ENCODE peak calls at places on chromosomes 4 and X, in seven cellular contexts. U is fibroblast of lung; I is pancreas; C is left lung; L is stomach; O is naive thymus-derived CD4-positive, alpha-beta T cell; H is SK-N-SH. A is an unnamed sample.

GRCh38 chr4:184376136-184376838 is 98.1 kb downstream of the IRF2 start:
- DNase-seq in U (no peak), I (no peak), C (no peak), L (no peak), O (no peak), H (no peak), A (no peak)

GRCh38 chrX:106247162-106247561 is 79.1 kb downstream of the PWWP3B start:
- DNase-seq in U (peak; percentile 71), I (no peak), C (no peak), L (no peak), O (no peak), H (no peak), A (no peak)

GRCh38 chrX:12802741-12803140 is 11.5 kb downstream of the PRPS2 start:
- DNase-seq in U (no peak), I (no peak), C (no peak), L (no peak), O (no peak), H (no peak), A (no peak)

GRCh38 chr4:159504634-159505033 is 401.8 kb downstream of the RAPGEF2 start:
- DNase-seq in U (peak; percentile 53), I (no peak), C (peak; percentile 37), L (no peak), O (no peak), H (no peak), A (no peak)

GRCh38 chrX:125605145-125605544 is 285.5 kb downstream of the TEX13C start:
- DNase-seq in U (no peak), I (no peak), C (no peak), L (no peak), O (no peak), H (no peak), A (no peak)

GRCh38 chr4:101563126-101563525 is 215.8 kb upstream of the PPP3CA start:
- DNase-seq in U (no peak), I (no peak), C (no peak), L (no peak), O (no peak), H (no peak), A (no peak)

GRCh38 chr4:44916406-44916805 is 190.1 kb upstream of the GNPDA2 start:
- DNase-seq in U (no peak), I (no peak), C (no peak), L (no peak), O (no peak), H (no peak), A (no peak)

GRCh38 chr4:7361256-7361655 is 73.5 kb downstream of the PSAPL1 start:
- DNase-seq in U (no peak), I (peak; percentile 35), C (no peak), L (no peak), O (no peak), H (no peak), A (no peak)

GRCh38 chr4:2800691-2801596 is 8.1 kb downstream of the SH3BP2 start:
- DNase-seq in U (peak; percentile 73), I (peak; percentile 79), C (peak; percentile 90), L (peak; percentile 62), O (no peak), H (peak; percentile 76), A (peak; percentile 86)

GRCh38 chr4:6056976-6057766 is 38.9 kb upstream of the C4orf50 start:
- DNase-seq in U (no peak), I (no peak), C (no peak), L (no peak), O (no peak), H (no peak), A (no peak)

GRCh38 chrX:91434351-91435168 is at the start of gene PABPC5:
- DNase-seq in U (peak; percentile 86), I (peak; percentile 64), C (peak; percentile 71), L (peak; percentile 34), O (no peak), H (peak; percentile 70), A (no peak)

GRCh38 chr4:94871644-94872305 is 114.0 kb downstream of the BMPR1B start:
- DNase-seq in U (peak; percentile 17), I (no peak), C (no peak), L (no peak), O (no peak), H (peak; percentile 72), A (no peak)

GRCh38 chr4:161403781-161404180 is 760.0 kb downstream of the FSTL5 start:
- DNase-seq in U (peak; percentile 49), I (no peak), C (no peak), L (no peak), O (no peak), H (no peak), A (no peak)

GRCh38 chrX:155819966-155820491 is 61.1 kb upstream of the VAMP7 start:
- DNase-seq in U (peak; percentile 79), I (peak; percentile 47), C (peak; percentile 58), L (peak; percentile 63), O (peak; percentile 43), H (peak; percentile 49), A (peak; percentile 84)

GRCh38 chrX:71619193-71619592 is 882 bp upstream of the CXCR3 start:
- DNase-seq in U (peak; percentile 42), I (no peak), C (no peak), L (no peak), O (no peak), H (no peak), A (no peak)

GRCh38 chr4:172850838-172851237 is 317.8 kb upstream of the GALNT7 start:
- DNase-seq in U (peak; percentile 92), I (no peak), C (no peak), L (no peak), O (no peak), H (no peak), A (no peak)

GRCh38 chr4:145487626-145488025 is 6.0 kb downstream of the SMAD1 start:
- DNase-seq in U (no peak), I (no peak), C (no peak), L (no peak), O (peak; percentile 3), H (no peak), A (no peak)

GRCh38 chr4:5863461-5864113 is 29.3 kb downstream of the CRMP1 start:
- DNase-seq in U (peak; percentile 98), I (no peak), C (no peak), L (no peak), O (no peak), H (no peak), A (no peak)

GRCh38 chrX:149531599-149531998 is 9.2 kb upstream of the EOLA1 start:
- DNase-seq in U (no peak), I (no peak), C (no peak), L (no peak), O (no peak), H (no peak), A (no peak)

GRCh38 chrX:132442674-132443073 is 46.2 kb downstream of the MBNL3 start:
- DNase-seq in U (peak; percentile 52), I (no peak), C (no peak), L (no peak), O (no peak), H (no peak), A (no peak)

GRCh38 chr4:80097395-80098177 is 24.6 kb upstream of the ANTXR2 start:
- DNase-seq in U (peak; percentile 94), I (no peak), C (no peak), L (no peak), O (no peak), H (peak; percentile 33), A (no peak)

DNA sequence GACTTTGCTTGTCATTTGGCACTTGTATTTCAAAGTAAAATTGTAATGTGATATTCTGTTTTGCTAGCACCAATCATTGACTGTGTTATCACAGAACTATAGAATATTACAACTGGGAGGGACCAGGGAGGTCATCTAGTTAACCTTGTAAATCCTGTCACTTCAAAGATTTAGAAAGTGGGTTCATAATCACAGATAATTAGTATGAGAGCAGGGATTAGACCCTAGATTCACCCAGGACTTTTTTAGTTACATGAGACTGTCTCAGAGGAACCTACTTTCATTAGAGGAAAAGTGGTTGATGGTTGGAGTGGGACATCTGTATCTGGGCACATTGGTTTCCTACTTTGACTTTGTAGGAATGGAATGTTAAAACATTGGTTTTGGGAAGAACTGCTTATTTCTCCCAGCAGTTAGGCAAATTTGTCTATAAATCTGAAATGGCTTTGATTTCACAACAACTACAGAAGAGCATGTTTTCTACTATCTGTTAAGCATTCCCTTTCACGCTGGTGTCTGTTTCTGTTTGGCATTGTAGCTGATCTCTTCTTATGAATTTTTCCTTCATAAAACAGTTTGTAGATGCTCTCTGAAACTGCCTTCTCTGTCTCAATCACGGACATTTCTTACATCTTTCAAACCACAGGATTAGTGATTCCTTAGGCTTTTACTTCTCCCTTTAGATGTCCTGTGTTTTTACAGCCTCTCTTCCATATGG is 144.1 kb downstream of the DIPK2B start:
- DNase-seq in U (no peak), I (no peak), C (no peak), L (no peak), O (no peak), H (no peak), A (no peak)
- H3K27ac ChIP-seq in U (no peak overlapping the region), I (no peak overlapping the region), C (no peak overlapping the region), L (no peak overlapping the region), O (no peak overlapping the region), H (no peak overlapping the region), A (no peak overlapping the region)

DNA sequence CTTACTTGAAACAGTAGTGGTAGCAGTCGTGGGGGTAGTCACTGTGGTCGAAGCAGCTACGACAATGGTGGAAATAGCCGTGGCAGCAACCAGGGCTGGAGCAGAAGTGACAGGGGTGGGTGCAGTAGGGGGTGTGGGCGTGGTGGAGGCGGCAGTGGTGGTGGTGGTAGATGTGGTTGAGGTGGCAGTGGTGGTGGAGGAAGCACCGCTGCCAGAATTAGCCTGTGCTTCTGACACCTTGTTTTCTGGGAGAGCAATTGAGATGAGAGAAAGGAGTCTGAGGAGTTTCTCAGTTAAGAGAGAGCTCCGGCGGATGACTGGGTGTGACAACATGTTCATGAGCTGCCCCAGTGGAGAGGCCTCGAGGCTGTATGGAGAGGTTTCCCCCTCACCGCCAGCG is 113.5 kb upstream of the HSD17B10 start:
- DNase-seq in U (no peak), I (no peak), C (no peak), L (no peak), O (no peak), H (no peak), A (no peak)
- H3K9me3 ChIP-seq in U (no peaks in the 10 kb centered on the region), I (no peaks in the 10 kb centered on the region), C (no peaks in the 10 kb centered on the region), L (no peaks in the 10 kb centered on the region), O (no peaks in the 10 kb centered on the region), H (no peaks in the 10 kb centered on the region), A (no peaks in the 10 kb centered on the region)

GRCh38 chrX:118723376-118723775 is 4.0 kb upstream of the IL13RA1 start:
- DNase-seq in U (no peak), I (no peak), C (no peak), L (no peak), O (no peak), H (no peak), A (no peak)
- H3K27ac ChIP-seq in U (no peak overlapping the region), I (no peak overlapping the region), C (no peak overlapping the region), L (no peak overlapping the region), O (no peak overlapping the region), H (no peak overlapping the region), A (no peak overlapping the region)

DNA sequence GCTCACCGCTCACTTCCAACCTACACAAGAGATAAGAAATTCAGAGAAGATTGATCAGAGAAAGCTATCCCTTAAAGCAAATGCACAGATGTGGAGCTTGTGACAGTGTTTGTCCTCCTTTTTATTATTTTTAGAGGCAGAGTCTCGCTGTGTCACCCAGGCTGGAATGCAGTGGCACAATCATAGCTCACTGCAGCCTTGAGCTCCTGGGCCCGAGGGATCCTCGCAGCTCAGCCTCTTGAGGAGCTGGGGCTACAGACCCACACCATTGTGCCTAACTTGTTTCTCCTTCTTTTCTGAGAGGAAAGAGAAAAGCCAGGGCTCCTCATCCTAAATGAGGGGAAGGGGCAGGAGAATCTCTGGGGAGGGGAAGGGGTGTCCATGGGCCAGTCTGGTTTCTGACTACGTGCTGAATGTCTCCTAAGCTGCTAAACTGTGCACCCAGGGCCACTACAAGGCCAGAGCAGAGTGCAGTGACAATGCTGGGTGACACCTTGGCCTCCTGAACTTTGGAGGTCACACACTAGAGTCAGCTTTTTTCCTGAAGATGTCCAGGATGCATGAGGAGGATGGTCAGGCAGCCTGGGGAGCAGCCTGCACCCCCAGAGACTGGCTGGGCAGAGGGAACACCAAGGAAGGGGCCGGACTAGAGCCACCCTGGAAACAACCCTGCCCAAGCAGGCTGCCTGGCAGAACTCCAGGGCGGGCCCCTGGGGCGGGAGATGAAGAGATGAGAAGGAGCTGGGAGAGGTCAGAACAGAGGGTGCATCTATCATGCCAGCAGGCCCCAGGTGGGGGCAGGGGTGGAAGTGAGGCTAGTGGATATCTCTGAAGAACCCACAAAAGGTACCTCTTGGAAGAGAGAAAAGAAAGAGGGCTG is 55.5 kb upstream of the PROM1 start:
- DNase-seq in U (no peak), I (no peak), C (no peak), L (no peak), O (no peak), H (peak; percentile 17), A (no peak)
- H3K9me3 ChIP-seq in U (no peaks in the 10 kb centered on the region), I (no peaks in the 10 kb centered on the region), C (no peaks in the 10 kb centered on the region), L (peaks cover 3% of the 10 kb centered on the region), O (no peaks in the 10 kb centered on the region), H (no peaks in the 10 kb centered on the region), A (peaks cover 14% of the 10 kb centered on the region)

A was measured in WERI-Rb-1.